ENCODE peak calls at places on chromosomes 2 and 18, in seven cellular contexts. H is NCI-H69, I is cortex of kidney, C is HTR-8/SVneo, J is cardiac muscle cell, Q is NCI-H1930, U is astrocyte of the spinal cord. A is an unnamed sample.
A peak's percentile ranks its signal among the peaks of the same experiment; 100 is the strongest.

GRCh38 chr2:20602803-20603202 is 48.1 kb downstream of the HS1BP3 start:
- DNase-seq in H (no peak), Q (no peak), U (no peak), C (no peak), I (no peak), J (no peak), A (no peak)

GRCh38 chr2:173184031-173185004 is 108.7 kb downstream of the MAP3K20 start:
- DNase-seq in U (peak; percentile 99), J (no peak), H (peak; percentile 25), I (no peak), Q (no peak), C (peak; percentile 83), A (peak; percentile 21)

GRCh38 chr2:186588940-186589732 is 720 bp upstream of the ITGAV start:
- DNase-seq in H (peak; percentile 33), J (peak; percentile 11), C (no peak), U (no peak), I (no peak), Q (no peak), A (no peak)

GRCh38 chr2:132276571-132276981 is 114.8 kb upstream of the ANKRD30BL start:
- DNase-seq in Q (no peak), H (no peak), C (no peak), U (no peak), I (no peak), J (no peak), A (no peak)

GRCh38 chr2:10733584-10733958 is 12.1 kb downstream of the ATP6V1C2 start:
- DNase-seq in U (no peak), H (no peak), J (peak; percentile 33), Q (no peak), C (no peak), I (no peak), A (no peak)

GRCh38 chr2:154686162-154686561 is 12.3 kb upstream of the KCNJ3 start:
- DNase-seq in I (no peak), Q (no peak), J (no peak), C (no peak), U (no peak), H (peak; percentile 35), A (no peak)

GRCh38 chr2:82795446-82795845 is 1663.6 kb downstream of the SUCLG1 start:
- DNase-seq in J (no peak), U (peak; percentile 61), H (peak; percentile 40), I (no peak), C (peak; percentile 44), Q (no peak), A (no peak)

GRCh38 chr18:77271720-77272481 is 22.3 kb downstream of the GALR1 start:
- DNase-seq in C (no peak), H (no peak), U (peak; percentile 75), J (no peak), Q (no peak), I (no peak), A (no peak)

GRCh38 chr2:164066095-164066494 is 330.3 kb upstream of the FIGN start:
- DNase-seq in U (no peak), H (no peak), C (no peak), I (no peak), Q (peak; percentile 87), J (no peak), A (no peak)

GRCh38 chr2:70977605-70978205 is 725 bp upstream of the ANKRD53 start:
- DNase-seq in Q (peak; percentile 49), J (no peak), U (peak; percentile 85), H (peak; percentile 62), I (no peak), C (no peak), A (no peak)

GRCh38 chr18:54880706-54881105 is 52.4 kb downstream of the RAB27B start:
- DNase-seq in J (no peak), C (peak; percentile 1), H (no peak), I (no peak), U (peak; percentile 59), Q (no peak), A (no peak)

GRCh38 chr18:28059861-28060260 is 117.1 kb downstream of the CDH2 start:
- DNase-seq in J (no peak), H (no peak), C (no peak), I (no peak), Q (no peak), U (no peak), A (no peak)

GRCh38 chr2:210363876-210364275 is 48.9 kb upstream of the MYL1 start:
- DNase-seq in J (no peak), I (no peak), C (no peak), H (no peak), U (no peak), Q (no peak), A (no peak)

GRCh38 chr2:238523158-238524110 is 96.7 kb downstream of the ASB1 start:
- DNase-seq in J (no peak), U (peak; percentile 39), Q (no peak), C (no peak), H (no peak), I (no peak), A (no peak)

GRCh38 chr2:124683536-124684407 is 658.7 kb downstream of the CNTNAP5 start:
- DNase-seq in C (no peak), Q (peak; percentile 79), U (peak; percentile 15), I (no peak), J (no peak), H (no peak), A (no peak)

GRCh38 chr2:140348826-140349225 is 1568.6 kb upstream of the NXPH2 start:
- DNase-seq in C (no peak), Q (no peak), I (no peak), U (no peak), J (peak; percentile 2), H (peak; percentile 16), A (no peak)

GRCh38 chr2:157404363-157404762 is 39.5 kb downstream of the CYTIP start:
- DNase-seq in I (no peak), Q (no peak), C (no peak), J (no peak), H (no peak), U (peak; percentile 9), A (no peak)

GRCh38 chr18:48013162-48013561 is 82.7 kb upstream of the SMAD2 start:
- DNase-seq in U (no peak), H (no peak), C (no peak), Q (no peak), J (no peak), I (no peak), A (no peak)

GRCh38 chr18:22020867-22021370 is 148.5 kb upstream of the GATA6 start:
- DNase-seq in C (no peak), U (no peak), H (no peak), I (no peak), Q (no peak), J (no peak), A (no peak)

GRCh38 chr2:9263388-9263787 is 56.8 kb downstream of the ASAP2 start:
- DNase-seq in H (no peak), Q (no peak), C (no peak), I (no peak), U (peak; percentile 50), J (peak; percentile 57), A (no peak)

GRCh38 chr2:137207030-137207429 is 441.7 kb downstream of the THSD7B start:
- DNase-seq in I (no peak), Q (no peak), H (no peak), J (no peak), U (no peak), C (no peak), A (no peak)

GRCh38 chr18:49547701-49548100 is 14.2 kb upstream of the LIPG start:
- DNase-seq in U (no peak), C (no peak), I (no peak), Q (no peak), J (no peak), H (no peak), A (no peak)

GRCh38 chr2:204625135-204625534 is 79.9 kb downstream of the PARD3B start:
- DNase-seq in J (no peak), I (no peak), C (no peak), U (no peak), Q (no peak), H (peak; percentile 52), A (peak; percentile 80)

GRCh38 chr2:189412330-189412953 is 28.8 kb upstream of the WDR75 start:
- DNase-seq in C (peak; percentile 27), U (peak; percentile 80), Q (no peak), J (peak; percentile 46), H (peak; percentile 14), I (no peak), A (peak; percentile 80)

GRCh38 chr18:12721495-12722275 is 18.8 kb downstream of the PSMG2 start:
- DNase-seq in I (no peak), U (no peak), J (no peak), C (no peak), Q (no peak), H (no peak), A (no peak)

GRCh38 chr2:17912266-17912691 is 33.8 kb downstream of the KCNS3 start:
- DNase-seq in J (peak; percentile 72), H (peak; percentile 68), U (no peak), Q (no peak), I (no peak), C (no peak), A (peak; percentile 36)

GRCh38 chr2:27170569-27171337 is 21.9 kb downstream of the TCF23 start:
- DNase-seq in Q (no peak), I (no peak), C (no peak), H (no peak), J (no peak), U (no peak), A (no peak)

GRCh38 chr2:219384872-219385271 is 2.8 kb downstream of the DNPEP start:
- DNase-seq in Q (no peak), U (no peak), C (no peak), I (no peak), J (no peak), H (no peak), A (no peak)

GRCh38 chr2:152506843-152507242 is 171.9 kb downstream of the FMNL2 start:
- DNase-seq in C (no peak), H (no peak), Q (no peak), U (peak; percentile 88), I (no peak), J (no peak), A (no peak)

GRCh38 chr2:215540646-215541045 is 104.8 kb upstream of the FN1 start:
- DNase-seq in U (peak; percentile 95), J (no peak), I (no peak), Q (no peak), C (no peak), H (no peak), A (peak; percentile 5)

GRCh38 chr2:161954103-161954502 is 119.9 kb downstream of the DPP4 start:
- DNase-seq in H (peak; percentile 1), I (no peak), J (no peak), Q (no peak), C (no peak), U (no peak), A (no peak)

GRCh38 chr2:44668336-44668735 is 273.2 kb upstream of the SIX3 start:
- DNase-seq in C (peak; percentile 30), H (peak; percentile 50), U (no peak), I (no peak), J (no peak), Q (no peak), A (no peak)

GRCh38 chr2:152716805-152717241 is 438 bp downstream of the PRPF40A start:
- DNase-seq in U (no peak), J (peak; percentile 41), I (no peak), Q (peak; percentile 8), C (no peak), H (peak; percentile 58), A (no peak)

GRCh38 chr2:98757904-98758421 is 27.0 kb upstream of the MGAT4A start:
- DNase-seq in H (peak; percentile 6), Q (no peak), C (peak; percentile 48), J (no peak), U (peak; percentile 93), I (no peak), A (peak; percentile 81)

GRCh38 chr18:5049124-5049523 is 147.9 kb downstream of the AKAIN1 start:
- DNase-seq in J (no peak), C (no peak), Q (no peak), H (no peak), U (no peak), I (no peak), A (no peak)

GRCh38 chr2:45412754-45413379 is 198.2 kb downstream of the SRBD1 start:
- DNase-seq in Q (no peak), H (peak; percentile 6), U (peak; percentile 28), J (no peak), C (no peak), I (no peak), A (no peak)

GRCh38 chr2:159695798-159696448 is 16.4 kb upstream of the MARCHF7 start:
- DNase-seq in U (no peak), I (no peak), C (no peak), Q (no peak), J (no peak), H (no peak), A (no peak)

GRCh38 chr2:103139628-103140268 is 377.9 kb downstream of the TMEM182 start:
- DNase-seq in C (no peak), Q (no peak), I (no peak), J (no peak), H (no peak), U (no peak), A (no peak)